ENCODE peak calls at places on chromosomes 13 and 19, in six cellular contexts. V is IMR-90, D is stomach, X is Peyer's patch, H is uterus, F is HepG2. G is an unnamed sample.

GRCh38 chr19:15194938-15195337 is 5.9 kb downstream of the NOTCH3 start:
- DNase-seq in H (no peak), F (no peak), X (no peak), V (peak), D (no peak), G (no peak)

GRCh38 chr13:110387451-110388140 is 80.5 kb downstream of the COL4A2 start:
- DNase-seq in D (no peak), V (peak), X (no peak), F (no peak), H (peak), G (no peak)

GRCh38 chr19:11102944-11103343 is 13.7 kb downstream of the LDLR start:
- DNase-seq in X (peak), D (peak), V (no peak), F (no peak), H (no peak), G (no peak)

GRCh38 chr19:42497492-42498226 is 30.6 kb downstream of the CEACAM1 start:
- DNase-seq in F (peak), H (no peak), X (peak), V (no peak), D (peak), G (no peak)

GRCh38 chr13:28564030-28564429 is 69.1 kb upstream of the FLT1 start:
- DNase-seq in D (no peak), F (no peak), X (no peak), H (no peak), V (no peak), G (no peak)

GRCh38 chr19:27673986-27674385 is 1539.0 kb downstream of the UQCRFS1 start:
- DNase-seq in H (no peak), D (no peak), V (no peak), F (no peak), X (no peak), G (no peak)

GRCh38 chr13:100517135-100517534 is 71.5 kb downstream of the GGACT start:
- DNase-seq in F (peak), D (peak), H (no peak), X (peak), V (no peak), G (no peak)

GRCh38 chr13:114038211-114038613 is 64.3 kb upstream of the C13orf46 start:
- DNase-seq in X (no peak), V (no peak), D (no peak), H (no peak), F (no peak), G (no peak)

GRCh38 chr19:19120308-19121156 is 17.7 kb downstream of the TMEM161A start:
- DNase-seq in V (peak), F (peak), H (peak), D (peak), X (peak), G (no peak)

GRCh38 chr19:1027020-1027952 is 878 bp downstream of the CNN2 start:
- DNase-seq in X (no peak), F (no peak), V (no peak), H (no peak), D (no peak), G (no peak)

DNA sequence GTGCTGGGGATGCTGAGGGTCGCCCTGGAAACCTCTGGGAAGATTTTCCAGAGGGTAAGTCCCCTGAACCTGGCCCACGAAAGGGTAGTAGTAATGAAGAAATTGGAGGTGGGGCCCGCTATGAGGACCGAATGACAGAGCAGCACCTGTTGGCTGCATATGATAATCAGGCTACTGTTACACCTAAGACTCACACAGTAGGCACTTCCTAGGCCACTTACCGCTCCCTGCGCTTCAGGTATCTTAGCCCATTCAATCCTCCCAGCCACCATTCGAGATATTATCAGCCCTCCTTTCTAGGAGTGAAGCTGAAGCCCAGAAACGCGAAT is 4.3 kb upstream of the LRFN3 start:
- DNase-seq in D (no peak), X (no peak), F (no peak), V (no peak), H (no peak), G (no peak)
- H3K4me3 ChIP-seq in D (no peak), X (peak), F (no peak), V (no peak), H (peak), G (no peak)

GRCh38 chr13:71464673-71465072 is 402.3 kb downstream of the DACH1 start:
- DNase-seq in D (no peak), X (no peak), F (no peak), V (no peak), H (no peak), G (no peak)
- TF ChIP-seq POLR2A in D (no peak), X (no peak), F (no peak), V (no peak), H (no peak), G (no peak)

GRCh38 chr19:44822177-44822576 is 13.3 kb downstream of the BCAM start:
- DNase-seq in F (no peak), D (no peak), H (no peak), V (no peak), X (no peak), G (no peak)
- H3K4me3 ChIP-seq in F (no peak), D (no peak), H (no peak), V (no peak), X (no peak), G (no peak)

GRCh38 chr19:12953456-12954149 is 3.4 kb downstream of the GADD45GIP1 start:
- DNase-seq in D (no peak), H (no peak), V (no peak), F (no peak), X (no peak), G (no peak)
- TF ChIP-seq POLR2A in D (no peak), H (no peak), V (no peak), F (no peak), X (no peak), G (no peak)